ENCODE peak calls at places on chromosome 5, in five cellular contexts. D, R, B, I and F are unnamed samples.

GRCh38 chr5:77568082-77568481 is 70.4 kb downstream of the OTP start:
- DNase-seq in I (no peak), B (no peak), R (no peak), D (peak; percentile 6), F (no peak)

GRCh38 chr5:14581333-14581890 is at the start of gene OTULINL:
- DNase-seq in R (peak; percentile 95), I (peak; percentile 16), D (peak; percentile 54), B (no peak), F (peak; percentile 69)

GRCh38 chr5:143173139-143173889 is 230.2 kb downstream of the NR3C1 start:
- DNase-seq in I (no peak), B (no peak), D (no peak), R (no peak), F (no peak)

GRCh38 chr5:136094189-136094912 is 38.3 kb upstream of the SMAD5 start:
- DNase-seq in D (no peak), R (no peak), I (no peak), B (no peak), F (no peak)

GRCh38 chr5:177980776-177981175 is 15.3 kb downstream of the PROP1 start:
- DNase-seq in D (no peak), I (no peak), R (no peak), B (no peak), F (no peak)

GRCh38 chr5:141855265-141856029 is 22.8 kb downstream of the PCDH1 start:
- DNase-seq in B (no peak), I (no peak), R (peak; percentile 78), D (no peak), F (no peak)

GRCh38 chr5:36443941-36444340 is 142.2 kb upstream of the RANBP3L start:
- DNase-seq in R (no peak), I (no peak), D (no peak), B (no peak), F (no peak)

GRCh38 chr5:74966151-74967050 is 86.0 kb downstream of the GCNT4 start:
- DNase-seq in R (no peak), I (no peak), B (no peak), D (no peak), F (no peak)

GRCh38 chr5:35081134-35081533 is 33.4 kb upstream of the AGXT2 start:
- DNase-seq in I (no peak), B (no peak), D (no peak), R (no peak), F (no peak)